ENCODE peak calls at places on chromosomes 16 and 17, in six cellular contexts. P, H, Q, V, R and U are unnamed samples.

GRCh38 chr16:75266738-75267630 is 15.6 kb upstream of the BCAR1 start:
- DNase-seq in R (no peak), Q (no peak), P (no peak), V (peak; percentile 83), H (no peak), U (peak; percentile 74)

GRCh38 chr16:23699100-23699499 is 13.9 kb downstream of the ERN2 start:
- DNase-seq in V (no peak), H (no peak), P (no peak), R (no peak), Q (no peak), U (no peak)

GRCh38 chr17:59508999-59509398 is 56.4 kb upstream of the DHX40 start:
- DNase-seq in Q (no peak), P (no peak), R (no peak), H (no peak), V (no peak), U (no peak)

GRCh38 chr17:27765353-27765752 is 35.0 kb downstream of the NOS2 start:
- DNase-seq in V (peak; percentile 62), Q (no peak), P (no peak), H (no peak), R (no peak), U (no peak)

GRCh38 chr16:67154578-67155304 is 3.9 kb upstream of the B3GNT9 start:
- DNase-seq in Q (no peak), R (no peak), V (no peak), H (no peak), P (no peak), U (no peak)

GRCh38 chr16:5056347-5056746 is 9.4 kb downstream of the C16orf89 start:
- DNase-seq in P (peak; percentile 66), V (no peak), Q (peak; percentile 53), R (peak; percentile 33), H (no peak), U (no peak)

GRCh38 chr17:7428557-7428956 is at the start of gene SPEM3:
- DNase-seq in V (no peak), Q (no peak), R (no peak), P (no peak), H (no peak), U (no peak)

GRCh38 chr17:59004338-59005111 is 102.2 kb downstream of the TRIM37 start:
- DNase-seq in Q (peak; percentile 67), H (no peak), R (peak; percentile 69), P (peak; percentile 63), V (peak; percentile 88), U (no peak)

GRCh38 chr16:55225972-55226542 is 97.9 kb upstream of the IRX6 start:
- DNase-seq in V (no peak), P (no peak), R (no peak), H (no peak), Q (no peak), U (no peak)

GRCh38 chr17:77819497-77819896 is 139.0 kb upstream of the TNRC6C start:
- DNase-seq in H (no peak), P (no peak), V (no peak), R (no peak), Q (no peak), U (no peak)

GRCh38 chr17:77817953-77818352 is 140.6 kb upstream of the TNRC6C start:
- DNase-seq in P (no peak), Q (no peak), H (no peak), V (no peak), R (no peak), U (no peak)

GRCh38 chr17:77822302-77823030 is 136.0 kb upstream of the TNRC6C start:
- DNase-seq in V (no peak), H (no peak), Q (no peak), P (no peak), R (no peak), U (no peak)

GRCh38 chr17:77824102-77824779 is 134.3 kb upstream of the TNRC6C start:
- DNase-seq in R (no peak), H (no peak), V (no peak), P (no peak), Q (no peak), U (no peak)

GRCh38 chr17:77821114-77821513 is 137.4 kb upstream of the TNRC6C start:
- DNase-seq in V (no peak), H (no peak), P (peak; percentile 56), Q (no peak), R (no peak), U (no peak)
- TF ChIP-seq CTCF in V (no peak), H (no peak), P (peak; percentile 36), Q (no peak), R (no peak), U (no peak)

GRCh38 chr17:68011199-68011665 is 15.0 kb upstream of the C17orf58 start:
- DNase-seq in H (no peak), P (peak; percentile 49), R (peak; percentile 67), Q (peak; percentile 70), V (no peak), U (no peak)
- TF ChIP-seq CTCF in H (peak; percentile 73), P (peak; percentile 73), R (peak; percentile 72), Q (peak; percentile 72), V (peak; percentile 46), U (peak; percentile 43)

GRCh38 chr16:78122774-78123315 is 23.4 kb downstream of the WWOX start:
- DNase-seq in P (peak; percentile 24), Q (no peak), H (no peak), R (no peak), V (no peak), U (no peak)
- TF ChIP-seq CTCF in P (peak; percentile 40), Q (peak; percentile 64), H (peak; percentile 34), R (peak; percentile 79), V (no peak), U (peak; percentile 30)

DNA sequence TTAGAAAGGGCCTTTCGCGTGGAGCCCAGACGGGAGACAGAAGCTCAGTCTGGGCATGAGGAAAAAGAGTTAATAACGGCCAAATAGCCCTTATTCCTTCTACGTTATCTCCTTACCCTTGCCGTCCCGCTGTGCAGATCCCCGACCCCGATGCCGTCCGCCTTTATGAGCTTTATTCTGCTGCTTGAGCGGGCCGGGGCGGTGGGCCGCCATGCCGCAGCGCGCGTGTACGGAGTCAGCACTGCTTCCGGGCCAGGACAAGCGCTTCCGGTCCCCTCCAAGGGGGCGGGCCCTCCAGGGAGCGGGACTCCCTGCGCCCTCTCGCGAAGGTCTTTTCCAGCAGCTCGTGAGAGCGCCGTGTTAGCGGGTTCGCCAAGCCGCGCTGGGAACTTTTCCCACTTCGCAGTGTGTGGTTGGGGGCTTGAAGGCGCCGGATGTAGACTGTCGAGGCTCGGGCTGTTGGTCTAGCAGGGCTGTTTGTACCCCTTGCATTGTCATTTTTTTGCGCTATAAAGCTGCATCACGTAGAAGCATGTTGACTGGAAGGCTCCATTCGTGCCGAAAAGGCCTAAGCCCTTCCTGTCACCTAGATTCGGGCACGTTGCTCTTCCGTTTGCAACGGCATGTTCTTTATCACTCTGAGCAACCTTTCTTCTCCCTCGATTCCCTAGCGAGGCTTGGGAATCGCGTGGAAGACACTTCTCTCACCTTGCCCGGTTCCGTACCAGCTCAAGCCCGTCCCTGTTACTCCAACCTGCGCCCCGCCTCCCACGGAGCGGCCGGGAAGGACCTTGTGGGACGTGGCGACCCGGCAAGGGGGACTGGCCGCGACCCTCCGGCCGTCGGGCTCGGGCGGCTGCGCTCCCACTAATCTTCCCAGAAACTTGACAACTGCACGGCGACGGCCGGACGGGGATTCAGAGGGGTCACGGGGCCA is at the start of gene TSR1:
- DNase-seq in P (peak; percentile 88), Q (peak; percentile 91), R (peak; percentile 83), H (peak; percentile 41), V (peak; percentile 97), U (peak; percentile 90)
- TF ChIP-seq CTCF in P (no peak), Q (no peak), R (no peak), H (peak; percentile 49), V (no peak), U (peak; percentile 15)